ENCODE peak calls at places on chromosome 12, in five cellular contexts. One of them, this sample, is unnamed.

GRCh38 chr12:7678744-7679143 is 13.0 kb upstream of the APOBEC1 start:
- DNase-seq in NCI-H1694: no peak
- DNase-seq in hippocampal formation: no peak
- DNase-seq in HTR-8/SVneo: no peak
- DNase-seq in fibroblast of lung: no peak
- DNase-seq in this sample: no peak

GRCh38 chr12:19652391-19652790 is 213.1 kb downstream of the AEBP2 start:
- DNase-seq in HTR-8/SVneo: no peak
- DNase-seq in hippocampal formation: no peak
- DNase-seq in NCI-H1694: no peak
- DNase-seq in fibroblast of lung: no peak
- DNase-seq in this sample: no peak

GRCh38 chr12:18430425-18431048 is 169.2 kb downstream of the PIK3C2G start:
- DNase-seq in fibroblast of lung: peak; percentile 78
- DNase-seq in NCI-H1694: peak; percentile 9
- DNase-seq in HTR-8/SVneo: peak; percentile 5
- DNase-seq in hippocampal formation: peak; percentile 7
- DNase-seq in this sample: peak; percentile 38

GRCh38 chr12:5705791-5706190 is 239.3 kb downstream of the ANO2 start:
- DNase-seq in HTR-8/SVneo: no peak
- DNase-seq in NCI-H1694: no peak
- DNase-seq in fibroblast of lung: no peak
- DNase-seq in hippocampal formation: no peak
- DNase-seq in this sample: no peak

GRCh38 chr12:101929365-101930041 is 52.1 kb downstream of the DRAM1 start:
- DNase-seq in hippocampal formation: no peak
- DNase-seq in HTR-8/SVneo: no peak
- DNase-seq in fibroblast of lung: no peak
- DNase-seq in NCI-H1694: no peak
- DNase-seq in this sample: no peak

GRCh38 chr12:42266579-42267230 is 28.7 kb upstream of the YAF2 start:
- DNase-seq in fibroblast of lung: no peak
- DNase-seq in hippocampal formation: no peak
- DNase-seq in NCI-H1694: no peak
- DNase-seq in HTR-8/SVneo: no peak
- DNase-seq in this sample: no peak

GRCh38 chr12:52125499-52125900 is 46.0 kb downstream of the SMIM41 start:
- DNase-seq in NCI-H1694: no peak
- DNase-seq in hippocampal formation: no peak
- DNase-seq in fibroblast of lung: no peak
- DNase-seq in HTR-8/SVneo: no peak
- DNase-seq in this sample: no peak

GRCh38 chr12:112974904-112975303 is 3.4 kb upstream of the OAS2 start:
- DNase-seq in hippocampal formation: no peak
- DNase-seq in fibroblast of lung: no peak
- DNase-seq in NCI-H1694: no peak
- DNase-seq in HTR-8/SVneo: no peak
- DNase-seq in this sample: no peak

GRCh38 chr12:103679771-103680170 is 92.7 kb downstream of the STAB2 start:
- DNase-seq in fibroblast of lung: no peak
- DNase-seq in hippocampal formation: no peak
- DNase-seq in NCI-H1694: no peak
- DNase-seq in HTR-8/SVneo: no peak
- DNase-seq in this sample: no peak

GRCh38 chr12:130719263-130719892 is 3.3 kb upstream of the RIMBP2 start:
- DNase-seq in hippocampal formation: no peak
- DNase-seq in NCI-H1694: peak; percentile 50
- DNase-seq in fibroblast of lung: no peak
- DNase-seq in HTR-8/SVneo: no peak
- DNase-seq in this sample: no peak

GRCh38 chr12:13982010-13982409 is 608 bp upstream of the GRIN2B start:
- DNase-seq in hippocampal formation: no peak
- DNase-seq in HTR-8/SVneo: no peak
- DNase-seq in fibroblast of lung: no peak
- DNase-seq in NCI-H1694: peak; percentile 80
- DNase-seq in this sample: no peak

GRCh38 chr12:88308825-88309224 is 166.7 kb downstream of the TMTC3 start:
- DNase-seq in HTR-8/SVneo: no peak
- DNase-seq in hippocampal formation: no peak
- DNase-seq in NCI-H1694: no peak
- DNase-seq in fibroblast of lung: peak; percentile 89
- DNase-seq in this sample: no peak

GRCh38 chr12:64252708-64253107 is 30.6 kb upstream of the KICS2 start:
- DNase-seq in HTR-8/SVneo: no peak
- DNase-seq in NCI-H1694: no peak
- DNase-seq in hippocampal formation: no peak
- DNase-seq in fibroblast of lung: peak; percentile 94
- DNase-seq in this sample: peak; percentile 43

GRCh38 chr12:125690841-125691240 is 625.6 kb downstream of the AACS start:
- DNase-seq in hippocampal formation: no peak
- DNase-seq in HTR-8/SVneo: no peak
- DNase-seq in NCI-H1694: no peak
- DNase-seq in fibroblast of lung: no peak
- DNase-seq in this sample: no peak

GRCh38 chr12:90741611-90742010 is 213.4 kb downstream of the CCER1 start:
- DNase-seq in NCI-H1694: peak; percentile 79
- DNase-seq in fibroblast of lung: no peak
- DNase-seq in HTR-8/SVneo: no peak
- DNase-seq in hippocampal formation: no peak
- DNase-seq in this sample: no peak

GRCh38 chr12:115926037-115926670 is 351.3 kb downstream of the MED13L start:
- DNase-seq in HTR-8/SVneo: no peak
- DNase-seq in hippocampal formation: no peak
- DNase-seq in fibroblast of lung: no peak
- DNase-seq in NCI-H1694: no peak
- DNase-seq in this sample: no peak

GRCh38 chr12:114404451-114405198 is 1.3 kb downstream of the TBX5 start:
- DNase-seq in hippocampal formation: no peak
- DNase-seq in fibroblast of lung: peak; percentile 49
- DNase-seq in HTR-8/SVneo: no peak
- DNase-seq in NCI-H1694: no peak
- DNase-seq in this sample: no peak

GRCh38 chr12:80892597-80893445 is 44.9 kb downstream of the LIN7A start:
- DNase-seq in fibroblast of lung: no peak
- DNase-seq in HTR-8/SVneo: no peak
- DNase-seq in hippocampal formation: no peak
- DNase-seq in NCI-H1694: no peak
- DNase-seq in this sample: no peak

GRCh38 chr12:6089041-6089823 is 35.2 kb downstream of the VWF start:
- DNase-seq in hippocampal formation: no peak
- DNase-seq in NCI-H1694: no peak
- DNase-seq in fibroblast of lung: no peak
- DNase-seq in HTR-8/SVneo: no peak
- DNase-seq in this sample: no peak

GRCh38 chr12:132622437-132623071 is 4.0 kb downstream of the P2RX2 start:
- DNase-seq in fibroblast of lung: peak; percentile 83
- DNase-seq in hippocampal formation: no peak
- DNase-seq in NCI-H1694: no peak
- DNase-seq in HTR-8/SVneo: peak; percentile 48
- DNase-seq in this sample: no peak

GRCh38 chr12:68317047-68317667 is 15.0 kb downstream of the MDM1 start:
- DNase-seq in fibroblast of lung: peak; percentile 80
- DNase-seq in HTR-8/SVneo: no peak
- DNase-seq in hippocampal formation: no peak
- DNase-seq in NCI-H1694: peak; percentile 27
- DNase-seq in this sample: peak; percentile 45

GRCh38 chr12:106773286-106773685 is 1.2 kb upstream of the RIC8B start:
- DNase-seq in hippocampal formation: no peak
- DNase-seq in fibroblast of lung: no peak
- DNase-seq in NCI-H1694: no peak
- DNase-seq in HTR-8/SVneo: no peak
- DNase-seq in this sample: no peak

GRCh38 chr12:108995370-108995992 is 25.4 kb downstream of the SVOP start:
- DNase-seq in hippocampal formation: no peak
- DNase-seq in NCI-H1694: no peak
- DNase-seq in fibroblast of lung: no peak
- DNase-seq in HTR-8/SVneo: no peak
- DNase-seq in this sample: no peak

This sample was measured in midbrain.